ENCODE peak calls at places on chromosomes 2 and 18, in ten cellular contexts. H is activated CD4-positive, alpha-beta T cell treated with anti-CD3 and anti-CD28 coated beads, Interleukin-2, amount 50 U/mL, for 48 hours; X is HS-5; E is fibroblast of the aortic adventitia; L is pons; K is NCI-H1105; T is H54; Q is T1000; D is sciatic nerve; R is neural progenitor cell. B is an unnamed sample.

GRCh38 chr2:134078349-134078748 is 175.5 kb upstream of the MGAT5 start:
- DNase-seq in L (no peak), R (no peak), E (no peak), D (no peak), K (no peak), Q (no peak), H (no peak), T (no peak), X (no peak), B (no peak)

GRCh38 chr2:20452551-20452950 is 5.7 kb downstream of the RHOB start:
- DNase-seq in T (no peak), R (peak; percentile 39), X (no peak), H (no peak), E (peak; percentile 59), D (no peak), L (peak; percentile 81), Q (peak; percentile 11), K (no peak), B (peak; percentile 77)

GRCh38 chr2:28618221-28619141 is 122.6 kb downstream of the PLB1 start:
- DNase-seq in H (no peak), X (no peak), L (no peak), D (no peak), R (no peak), T (no peak), Q (no peak), E (no peak), K (no peak), B (no peak)

GRCh38 chr2:54455584-54456525 is at the start of gene SPTBN1:
- DNase-seq in X (no peak), D (peak; percentile 95), T (peak; percentile 71), K (peak; percentile 73), L (peak; percentile 84), R (peak; percentile 92), E (peak; percentile 88), Q (peak; percentile 77), H (peak; percentile 36), B (peak; percentile 94)

GRCh38 chr2:201451330-201452057 is at the start of the genes STRADB and TRAK2:
- DNase-seq in X (peak; percentile 87), H (peak; percentile 95), T (peak; percentile 80), E (peak; percentile 90), D (peak; percentile 96), K (peak; percentile 93), L (peak; percentile 97), R (peak; percentile 97), Q (peak; percentile 91), B (peak; percentile 96)

GRCh38 chr2:138531913-138532312 is 30.3 kb downstream of the SPOPL start:
- DNase-seq in E (peak; percentile 59), X (no peak), R (peak; percentile 21), K (no peak), T (no peak), D (no peak), H (no peak), Q (no peak), L (no peak), B (no peak)

GRCh38 chr2:29502452-29502851 is 387.2 kb downstream of the CLIP4 start:
- DNase-seq in L (no peak), D (no peak), K (no peak), X (no peak), T (no peak), Q (no peak), R (no peak), E (peak; percentile 11), H (no peak), B (no peak)

GRCh38 chr2:9179572-9180201 is 26.9 kb upstream of the ASAP2 start:
- DNase-seq in E (peak; percentile 99), D (no peak), T (peak; percentile 92), R (no peak), H (no peak), L (no peak), Q (peak; percentile 75), K (no peak), X (peak; percentile 90), B (peak; percentile 82)

GRCh38 chr2:70672990-70673647 is 94.9 kb downstream of the ADD2 start:
- DNase-seq in X (no peak), H (no peak), Q (no peak), T (no peak), R (peak; percentile 20), L (no peak), E (no peak), K (no peak), D (no peak), B (no peak)

GRCh38 chr2:192437653-192438052 is 242.9 kb upstream of the TMEFF2 start:
- DNase-seq in T (no peak), R (no peak), L (no peak), Q (no peak), H (no peak), E (no peak), K (no peak), X (no peak), D (no peak), B (no peak)

GRCh38 chr2:241279413-241279812 is 36.1 kb downstream of the HDLBP start:
- DNase-seq in R (no peak), Q (no peak), T (no peak), E (peak; percentile 37), K (no peak), L (no peak), X (no peak), D (no peak), H (no peak), B (no peak)

GRCh38 chr2:217437289-217437688 is 565.5 kb downstream of the TNS1 start:
- DNase-seq in R (no peak), L (no peak), E (no peak), H (no peak), D (peak; percentile 59), T (no peak), Q (no peak), K (no peak), X (no peak), B (no peak)

GRCh38 chr2:218996937-218997336 is 3.7 kb upstream of the CRYBA2 start:
- DNase-seq in D (no peak), Q (no peak), T (no peak), X (no peak), L (no peak), H (no peak), K (peak; percentile 84), E (no peak), R (no peak), B (no peak)

GRCh38 chr2:53859354-53860159 is at the start of gene GPR75:
- DNase-seq in L (no peak), R (peak; percentile 15), X (no peak), Q (no peak), E (peak; percentile 13), H (no peak), K (peak; percentile 2), D (peak; percentile 58), T (no peak), B (no peak)

GRCh38 chr2:229679393-229680125 is 34.8 kb downstream of the DNER start:
- DNase-seq in D (no peak), L (no peak), H (no peak), T (no peak), E (no peak), R (no peak), Q (no peak), K (no peak), X (peak; percentile 13), B (no peak)

GRCh38 chr2:172437419-172438063 is 10.2 kb downstream of the ITGA6 start:
- DNase-seq in T (no peak), Q (no peak), K (no peak), R (no peak), D (no peak), E (no peak), H (peak; percentile 22), L (peak; percentile 67), X (no peak), B (no peak)

GRCh38 chr2:230809015-230809414 is 55.7 kb upstream of the ITM2C start:
- DNase-seq in D (no peak), X (no peak), K (no peak), E (no peak), H (no peak), L (no peak), Q (no peak), R (no peak), T (no peak), B (no peak)

GRCh38 chr2:138811454-138811853 is 31.3 kb upstream of the NXPH2 start:
- DNase-seq in D (no peak), R (no peak), K (no peak), E (no peak), T (no peak), L (no peak), H (no peak), Q (no peak), X (no peak), B (no peak)

GRCh38 chr18:61085751-61086150 is 247.5 kb upstream of the CDH20 start:
- DNase-seq in H (no peak), K (no peak), D (no peak), Q (no peak), X (no peak), R (no peak), T (no peak), E (no peak), L (no peak), B (no peak)

GRCh38 chr2:196617430-196617829 is 22.1 kb upstream of the CCDC150 start:
- DNase-seq in X (no peak), K (no peak), T (no peak), Q (no peak), L (no peak), R (no peak), D (no peak), E (no peak), H (no peak), B (no peak)

GRCh38 chr2:8416172-8416571 is 265.7 kb upstream of the ID2 start:
- DNase-seq in H (no peak), R (no peak), L (no peak), T (no peak), D (no peak), X (no peak), E (no peak), Q (no peak), K (no peak), B (no peak)

GRCh38 chr2:235008584-235009044 is 56.8 kb downstream of the SH3BP4 start:
- DNase-seq in E (no peak), Q (no peak), L (no peak), T (no peak), R (no peak), X (no peak), D (no peak), H (no peak), K (no peak), B (no peak)

GRCh38 chr18:36412778-36413177 is 115.3 kb downstream of the FHOD3 start:
- DNase-seq in T (no peak), H (no peak), K (no peak), X (no peak), L (no peak), E (no peak), Q (no peak), D (no peak), R (peak; percentile 36), B (no peak)

GRCh38 chr2:52402128-52402527 is 1365.5 kb upstream of the CHAC2 start:
- DNase-seq in K (no peak), L (no peak), T (no peak), D (no peak), X (no peak), E (no peak), H (no peak), Q (no peak), R (no peak), B (no peak)

GRCh38 chr2:38690499-38691420 is 24.8 kb downstream of the GALM start:
- DNase-seq in H (no peak), Q (peak; percentile 59), K (no peak), T (peak; percentile 83), L (no peak), E (peak; percentile 88), D (no peak), X (peak; percentile 80), R (no peak), B (no peak)

GRCh38 chr2:227454323-227454860 is 17.6 kb upstream of the AGFG1 start:
- DNase-seq in E (no peak), H (no peak), Q (no peak), L (no peak), D (no peak), K (no peak), R (no peak), T (no peak), X (no peak), B (no peak)

GRCh38 chr18:11859903-11860407 is 8.7 kb downstream of the CHMP1B start:
- DNase-seq in D (no peak), Q (no peak), K (no peak), E (peak; percentile 75), X (peak; percentile 67), L (no peak), T (peak; percentile 64), R (no peak), H (no peak), B (no peak)

GRCh38 chr2:26631815-26632214 is 9.4 kb downstream of the CIB4 start:
- DNase-seq in Q (no peak), L (no peak), D (no peak), H (no peak), E (no peak), K (no peak), X (no peak), R (no peak), T (no peak), B (no peak)